ENCODE peak calls at places on chromosomes 3 and 15, in five cellular contexts. S is CD4-positive, CD25-positive, alpha-beta regulatory T cell; R is pancreas; E is cardiac muscle cell; F is SJCRH30. T is an unnamed sample.

GRCh38 chr15:52924641-52925040 is 134.5 kb upstream of the ONECUT1 start:
- DNase-seq in S (no peak), R (no peak), E (no peak), F (no peak), T (no peak)

GRCh38 chr3:42166214-42166613 is 75.1 kb downstream of the TRAK1 start:
- DNase-seq in S (no peak), R (no peak), E (no peak), F (no peak), T (no peak)

GRCh38 chr15:77584201-77584600 is 48.5 kb downstream of the LINGO1 start:
- DNase-seq in S (no peak), R (no peak), E (no peak), F (no peak), T (no peak)

GRCh38 chr15:78272776-78273175 is 8.4 kb downstream of the DNAJA4 start:
- DNase-seq in S (no peak), R (no peak), E (no peak), F (peak), T (no peak)

GRCh38 chr3:14405886-14406238 is 3.5 kb downstream of the SLC6A6 start:
- DNase-seq in S (no peak), R (no peak), E (no peak), F (no peak), T (no peak)

GRCh38 chr15:32873292-32874114 is 155.7 kb downstream of the GREM1 start:
- DNase-seq in S (no peak), R (no peak), E (no peak), F (no peak), T (no peak)

GRCh38 chr3:163773136-163773535 is 1305.2 kb downstream of the SI start:
- DNase-seq in S (no peak), R (no peak), E (no peak), F (no peak), T (no peak)

GRCh38 chr3:48607519-48607918 is 1.9 kb downstream of the UQCRC1 start:
- DNase-seq in S (no peak), R (no peak), E (peak), F (no peak), T (no peak)

GRCh38 chr15:100784493-100785180 is 95.0 kb upstream of the ALDH1A3 start:
- DNase-seq in S (no peak), R (no peak), E (no peak), F (no peak), T (no peak)

GRCh38 chr3:43181202-43181910 is 75.5 kb upstream of the POMGNT2 start:
- DNase-seq in S (peak), R (no peak), E (no peak), F (no peak), T (no peak)

GRCh38 chr3:58274027-58274614 is 31.9 kb upstream of the RPP14 start:
- DNase-seq in S (no peak), R (no peak), E (peak), F (no peak), T (no peak)

GRCh38 chr3:53072653-53073552 is 27.0 kb upstream of the SFMBT1 start:
- DNase-seq in S (peak), R (peak), E (peak), F (peak), T (peak)

GRCh38 chr3:5017953-5018531 is 38.8 kb downstream of the BHLHE40 start:
- DNase-seq in S (no peak), R (no peak), E (peak), F (no peak), T (no peak)

GRCh38 chr15:31001702-31002101 is 10.3 kb upstream of the MTMR10 start:
- DNase-seq in S (no peak), R (no peak), E (no peak), F (no peak), T (no peak)

GRCh38 chr3:20608054-20608738 is 422.2 kb upstream of the SGO1 start:
- DNase-seq in S (no peak), R (no peak), E (no peak), F (peak), T (no peak)

GRCh38 chr3:176469694-176470205 is 727.5 kb downstream of the TBL1XR1 start:
- DNase-seq in S (no peak), R (no peak), E (no peak), F (no peak), T (no peak)

GRCh38 chr15:74621936-74622335 is 6.3 kb downstream of the CLK3 start:
- DNase-seq in S (no peak), R (no peak), E (no peak), F (no peak), T (no peak)

GRCh38 chr15:78040653-78041244 is 36.8 kb downstream of the TBC1D2B start:
- DNase-seq in S (no peak), R (no peak), E (no peak), F (no peak), T (no peak)

GRCh38 chr15:88657326-88658069 is 18.7 kb downstream of the ISG20 start:
- DNase-seq in S (no peak), R (no peak), E (peak), F (no peak), T (no peak)

GRCh38 chr3:150242220-150242938 is 165.7 kb upstream of the TSC22D2 start:
- DNase-seq in S (no peak), R (no peak), E (no peak), F (peak), T (no peak)

GRCh38 chr3:177640319-177640997 is 443.2 kb upstream of the TBL1XR1 start:
- DNase-seq in S (no peak), R (no peak), E (no peak), F (no peak), T (no peak)

GRCh38 chr3:34013818-34014576 is 215.6 kb downstream of the PDCD6IP start:
- DNase-seq in S (no peak), R (no peak), E (no peak), F (no peak), T (no peak)

GRCh38 chr15:39468341-39468740 is 112.5 kb upstream of the THBS1 start:
- DNase-seq in S (no peak), R (no peak), E (no peak), F (no peak), T (no peak)

GRCh38 chr3:88150371-88150770 is 612 bp downstream of the C3orf38 start:
- DNase-seq in S (peak), R (no peak), E (peak), F (no peak), T (no peak)

GRCh38 chr3:47612178-47612577 is 33.5 kb upstream of the CSPG5 start:
- DNase-seq in S (no peak), R (no peak), E (peak), F (no peak), T (no peak)

GRCh38 chr3:44365952-44366351 is 27.4 kb downstream of the TCAIM start:
- DNase-seq in S (no peak), R (no peak), E (no peak), F (no peak), T (no peak)

GRCh38 chr15:77496710-77497107 is 76.0 kb downstream of the HMG20A start:
- DNase-seq in S (peak), R (peak), E (peak), F (peak), T (peak)

DNA sequence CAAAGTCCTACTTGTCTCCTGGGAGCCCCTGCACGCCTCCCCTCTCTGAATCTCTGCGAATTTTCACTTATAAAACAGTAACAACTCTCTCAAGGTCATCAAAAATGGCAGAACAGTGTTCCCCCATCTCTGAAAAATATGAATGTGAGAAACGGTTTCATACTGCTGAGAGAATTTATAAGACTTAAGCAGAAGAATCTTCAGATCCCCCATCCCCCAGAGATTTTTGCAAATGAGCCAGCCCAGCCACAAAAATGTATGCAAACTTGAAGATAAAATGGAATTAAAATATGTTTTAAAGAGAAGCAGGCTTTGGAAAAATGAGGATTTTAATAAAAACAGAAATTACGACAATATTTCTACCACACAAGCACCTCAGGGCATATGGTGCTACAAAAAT is 173.0 kb downstream of the STT3B start:
- DNase-seq in S (no peak), R (no peak), E (no peak), F (no peak), T (no peak)
- H3K27ac ChIP-seq in S (no peak), R (no peak), E (no peak), F (no peak), T (no peak)

DNA sequence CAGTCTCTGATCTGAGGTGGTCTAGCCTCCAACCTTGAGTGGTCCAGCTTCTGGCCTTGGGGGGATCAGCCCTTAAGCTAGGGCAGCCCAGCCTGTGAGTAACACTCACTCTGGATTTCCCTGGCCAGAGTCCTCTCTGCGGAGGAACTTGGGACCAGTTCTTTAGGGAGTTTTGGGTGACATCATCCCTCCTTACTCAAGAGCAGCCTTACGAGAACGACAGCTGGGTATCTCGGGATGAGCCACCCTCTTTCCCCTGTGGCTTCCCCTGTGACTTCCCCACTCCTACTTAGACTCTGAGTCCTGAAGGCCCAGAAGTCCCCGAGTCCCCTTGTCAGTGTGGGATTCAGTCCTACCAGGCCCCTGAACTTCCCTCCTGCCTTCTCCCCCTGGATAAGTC is 10.2 kb upstream of the PLXND1 start:
- DNase-seq in S (no peak), R (no peak), E (peak), F (peak), T (no peak)
- H3K27ac ChIP-seq in S (no peak), R (no peak), E (no peak), F (peak), T (no peak)

GRCh38 chr15:80750591-80750990 is 28.6 kb upstream of the CEMIP start:
- DNase-seq in S (no peak), R (no peak), E (no peak), F (no peak), T (no peak)

GRCh38 chr15:80749589-80749988 is 29.6 kb upstream of the CEMIP start:
- DNase-seq in S (no peak), R (no peak), E (no peak), F (no peak), T (no peak)

GRCh38 chr15:80754005-80754404 is 25.2 kb upstream of the CEMIP start:
- DNase-seq in S (no peak), R (no peak), E (no peak), F (no peak), T (no peak)

GRCh38 chr15:80755884-80756283 is 23.3 kb upstream of the CEMIP start:
- DNase-seq in S (no peak), R (no peak), E (no peak), F (no peak), T (no peak)

GRCh38 chr15:80752204-80752603 is 27.0 kb upstream of the CEMIP start:
- DNase-seq in S (no peak), R (no peak), E (no peak), F (no peak), T (no peak)
- H3K27ac ChIP-seq in S (no peak), R (no peak), E (no peak), F (no peak), T (no peak)

DNA sequence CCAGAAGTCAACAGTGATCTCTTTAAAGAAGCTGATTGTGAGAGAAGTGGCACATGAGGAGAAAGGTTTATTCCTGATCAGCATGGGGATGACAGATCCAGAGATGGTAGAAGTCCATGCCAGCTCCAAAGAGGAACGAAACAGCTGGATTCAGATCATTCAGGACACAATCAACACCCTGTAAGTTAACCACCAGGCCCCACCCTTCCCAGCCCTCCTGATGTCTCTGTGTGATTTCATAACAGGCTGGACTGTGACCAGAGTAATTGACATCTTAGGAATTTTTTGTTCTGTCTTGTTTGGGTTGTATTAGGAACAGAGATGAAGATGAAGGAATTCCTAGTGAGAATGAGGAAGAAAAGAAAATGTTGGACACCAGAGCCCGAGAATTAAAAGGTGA is 67.7 kb downstream of the KLHL25 start:
- DNase-seq in S (no peak), R (no peak), E (peak), F (no peak), T (no peak)
- H3K27ac ChIP-seq in S (no peak), R (no peak), E (peak), F (no peak), T (no peak)

GRCh38 chr3:140440446-140440845 is 237.4 kb upstream of the TRIM42 start:
- DNase-seq in S (no peak), R (no peak), E (no peak), F (no peak), T (no peak)

GRCh38 chr3:140441006-140441405 is 236.9 kb upstream of the TRIM42 start:
- DNase-seq in S (no peak), R (peak), E (no peak), F (no peak), T (no peak)

GRCh38 chr3:140443073-140443472 is 234.8 kb upstream of the TRIM42 start:
- DNase-seq in S (no peak), R (no peak), E (no peak), F (no peak), T (no peak)

GRCh38 chr3:140439527-140439926 is 238.3 kb upstream of the TRIM42 start:
- DNase-seq in S (no peak), R (no peak), E (no peak), F (no peak), T (no peak)

GRCh38 chr3:140442621-140443020 is 235.2 kb upstream of the TRIM42 start:
- DNase-seq in S (no peak), R (no peak), E (no peak), F (no peak), T (no peak)
- H3K27ac ChIP-seq in S (no peak), R (no peak), E (no peak), F (no peak), T (no peak)